ENCODE peak calls at places on chromosomes 13 and 19, in four cellular contexts. M is HepG2, O is K562, U is HCT116. H is an unnamed sample.

GRCh38 chr13:75195479-75196111 is 286.4 kb downstream of the TBC1D4 start:
- DNase-seq in M (no peak), O (no peak), U (no peak), H (no peak)

GRCh38 chr13:94636942-94637578 is 35.4 kb downstream of the GPR180 start:
- DNase-seq in M (no peak), O (no peak), U (no peak), H (no peak)

GRCh38 chr13:43744630-43745029 is 42.1 kb downstream of the ENOX1 start:
- DNase-seq in M (no peak), O (no peak), U (no peak), H (no peak)

GRCh38 chr19:52722062-52723005 is 12.5 kb downstream of the ZNF611 start:
- DNase-seq in M (no peak), O (no peak), U (no peak), H (no peak)

GRCh38 chr13:38350114-38350617 is 515 bp downstream of the UFM1 start:
- DNase-seq in M (peak), O (peak), U (peak), H (no peak)

GRCh38 chr13:40329682-40330485 is 336.6 kb downstream of the FOXO1 start:
- DNase-seq in M (no peak), O (no peak), U (no peak), H (no peak)

GRCh38 chr13:97434417-97435296 is 688 bp downstream of the RAP2A start:
- DNase-seq in M (no peak), O (no peak), U (no peak), H (no peak)

GRCh38 chr13:92547256-92547655 is 679.4 kb upstream of the GPC6 start:
- DNase-seq in M (no peak), O (no peak), U (no peak), H (no peak)

GRCh38 chr13:104773775-104774174 is 1707.6 kb upstream of the SLC10A2 start:
- DNase-seq in M (peak), O (no peak), U (peak), H (no peak)

GRCh38 chr19:17579523-17580244 is 24.2 kb downstream of the COLGALT1 start:
- DNase-seq in M (no peak), O (peak), U (peak), H (peak)

GRCh38 chr19:982567-983170 is 1.5 kb upstream of the WDR18 start:
- DNase-seq in M (peak), O (peak), U (no peak), H (no peak)

GRCh38 chr19:371501-372160 is 27.0 kb upstream of the MIER2 start:
- DNase-seq in M (no peak), O (no peak), U (no peak), H (no peak)

GRCh38 chr13:77515785-77516184 is 19.7 kb upstream of the SCEL start:
- DNase-seq in M (no peak), O (no peak), U (no peak), H (no peak)

GRCh38 chr13:77516342-77516789 is 19.1 kb upstream of the SCEL start:
- DNase-seq in M (no peak), O (no peak), U (no peak), H (peak)

GRCh38 chr13:77521194-77521593 is 14.3 kb upstream of the SCEL start:
- DNase-seq in M (no peak), O (no peak), U (no peak), H (no peak)

GRCh38 chr13:77519808-77520207 is 15.7 kb upstream of the SCEL start:
- DNase-seq in M (no peak), O (no peak), U (no peak), H (no peak)

GRCh38 chr13:77518266-77518665 is 17.2 kb upstream of the SCEL start:
- DNase-seq in M (no peak), O (no peak), U (no peak), H (no peak)
- TF ChIP-seq CTCF in M (no peak), O (no peak), U (no peak), H (no peak)

GRCh38 chr19:15108845-15109767 is 1.9 kb downstream of the SYDE1 start:
- DNase-seq in M (no peak), O (no peak), U (no peak), H (no peak)
- H3K4me3 ChIP-seq in M (no peak), O (no peak), U (no peak), H (no peak)

GRCh38 chr19:11033251-11033650 is 56.0 kb upstream of the LDLR start:
- DNase-seq in M (no peak), O (no peak), U (no peak), H (no peak)

GRCh38 chr19:11034449-11035213 is 54.6 kb upstream of the LDLR start:
- DNase-seq in M (no peak), O (no peak), U (no peak), H (no peak)

GRCh38 chr19:11031421-11032070 is 57.7 kb upstream of the LDLR start:
- DNase-seq in M (no peak), O (no peak), U (no peak), H (no peak)

GRCh38 chr19:11035441-11036377 is 53.6 kb upstream of the LDLR start:
- DNase-seq in M (peak), O (peak), U (peak), H (peak)

DNA sequence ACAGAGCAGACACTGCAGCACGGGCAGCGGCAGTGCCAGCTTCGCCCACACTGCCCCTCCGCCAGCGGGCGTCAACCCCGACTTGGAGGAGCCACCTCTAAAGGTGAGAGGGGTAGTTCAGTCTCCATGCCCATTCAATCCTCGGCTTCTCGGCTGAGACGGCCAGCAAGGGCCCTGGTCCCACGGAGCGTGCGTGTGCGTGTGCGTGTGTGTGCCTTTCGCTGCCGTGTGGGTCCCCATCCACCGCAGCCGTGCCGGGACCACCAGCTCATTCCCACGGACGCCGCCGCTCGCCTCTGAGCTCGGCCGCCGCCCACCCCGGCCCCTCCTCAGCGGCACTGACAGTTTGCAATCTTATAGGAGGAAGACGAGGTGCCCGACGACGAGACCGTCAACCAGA is 55.5 kb upstream of the LDLR start:
- DNase-seq in M (no peak), O (no peak), U (no peak), H (no peak)
- TF ChIP-seq TCF7L2 in M (no peak), O (no peak), U (no peak), H (no peak)

DNA sequence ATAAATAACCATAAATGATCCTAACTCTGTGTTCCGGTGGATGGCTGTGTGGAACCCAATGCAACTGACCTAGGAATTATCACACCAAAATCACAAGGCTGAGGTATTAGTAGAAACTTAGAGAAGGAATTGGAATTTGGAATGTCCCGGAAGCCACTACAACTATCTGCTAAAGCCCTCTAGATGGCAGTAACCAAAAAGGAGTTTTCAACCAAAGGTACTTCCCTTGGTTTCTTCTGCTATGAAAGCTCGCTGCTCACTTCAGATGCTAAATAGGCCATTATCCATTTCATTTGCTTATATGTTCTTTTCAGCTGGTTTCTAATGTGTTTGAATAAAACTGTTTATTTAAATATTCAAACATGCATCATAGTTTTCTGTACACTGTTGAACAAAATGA is 1589.1 kb upstream of the SPRY2 start:
- DNase-seq in M (peak), O (no peak), U (no peak), H (no peak)
- TF ChIP-seq CTCF in M (peak), O (no peak), U (peak), H (peak)

DNA sequence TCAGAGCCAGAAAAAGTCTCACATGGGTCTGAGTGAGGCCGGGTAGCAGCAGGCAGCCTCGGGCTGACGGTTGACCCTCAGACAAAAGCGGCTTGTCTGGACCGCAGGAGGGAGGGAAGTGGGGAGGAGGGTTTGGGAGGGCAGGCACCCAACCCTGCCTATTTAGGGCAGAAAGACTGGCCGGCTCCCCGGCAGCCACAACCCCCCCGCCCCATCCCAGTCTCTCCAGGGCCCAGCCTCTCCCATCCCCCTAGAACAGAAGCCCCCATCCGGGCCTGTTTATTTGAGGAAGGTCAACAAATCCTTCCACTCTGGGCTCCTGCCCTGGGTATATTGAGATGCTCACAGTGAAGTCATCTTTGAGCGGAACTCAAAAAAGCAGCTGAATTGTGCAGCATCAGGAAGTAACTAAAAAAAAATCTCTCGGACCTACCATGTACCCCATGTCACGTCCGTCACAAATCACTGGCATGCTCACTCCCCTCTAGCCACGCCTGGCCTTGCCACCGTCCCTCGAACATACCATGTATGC is 6.3 kb downstream of the DACT3 start:
- DNase-seq in M (peak), O (peak), U (no peak), H (no peak)
- H3K4me3 ChIP-seq in M (no peak), O (no peak), U (no peak), H (no peak)

GRCh38 chr13:30091691-30092090 is 215.7 kb downstream of the KATNAL1 start:
- DNase-seq in M (no peak), O (no peak), U (no peak), H (no peak)

GRCh38 chr13:30094015-30094533 is 213.3 kb downstream of the KATNAL1 start:
- DNase-seq in M (no peak), O (no peak), U (no peak), H (no peak)

GRCh38 chr13:30082391-30082790 is 225.0 kb downstream of the KATNAL1 start:
- DNase-seq in M (no peak), O (no peak), U (no peak), H (no peak)

GRCh38 chr13:30091035-30091434 is 216.3 kb downstream of the KATNAL1 start:
- DNase-seq in M (no peak), O (no peak), U (no peak), H (no peak)

DNA sequence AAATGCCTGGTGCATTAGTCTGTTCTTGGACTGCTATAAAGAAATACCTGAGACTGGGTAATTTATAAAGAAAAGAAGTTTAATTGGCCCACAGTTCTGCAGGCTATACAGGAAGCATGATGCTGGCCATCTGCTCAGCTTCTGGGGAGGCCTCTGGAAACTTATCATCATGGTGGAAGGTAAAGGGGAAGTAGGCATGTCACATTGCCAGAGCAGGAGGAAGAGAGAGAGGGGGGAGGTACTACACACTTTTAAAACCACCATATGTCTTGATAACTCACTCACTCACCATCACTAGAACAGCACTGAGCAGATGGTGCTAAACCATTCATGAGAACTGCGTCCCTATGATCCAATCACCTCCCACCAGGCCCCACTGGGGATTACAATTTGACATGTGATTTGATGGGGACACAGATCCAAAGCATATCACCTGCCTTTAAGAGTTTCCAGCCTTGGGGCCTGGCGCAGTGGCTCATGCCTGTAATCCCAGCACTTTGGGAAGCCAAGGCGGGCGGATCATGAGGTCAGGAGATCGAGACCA is 219.0 kb downstream of the KATNAL1 start:
- DNase-seq in M (no peak), O (no peak), U (no peak), H (no peak)
- TF ChIP-seq TCF7L2 in M (no peak), O (no peak), U (no peak), H (no peak)

DNA sequence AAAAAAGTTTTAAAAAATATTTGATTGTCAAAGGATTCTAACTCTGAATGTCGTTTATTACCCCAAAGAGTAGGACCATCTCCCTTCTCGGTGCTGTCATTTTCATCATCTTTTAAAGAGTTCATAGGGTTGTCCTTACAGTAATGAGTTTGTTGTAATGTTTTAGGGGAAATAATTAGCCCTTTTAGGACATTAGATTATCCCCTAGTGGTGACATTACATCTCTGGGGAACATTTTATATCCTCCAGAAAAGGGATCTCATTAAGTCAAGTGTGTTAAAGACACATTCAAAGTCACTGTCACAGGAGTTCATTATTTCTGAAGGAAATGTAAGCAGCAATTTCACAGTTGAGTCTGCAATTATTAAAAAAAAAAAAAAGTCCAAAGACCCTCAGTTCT is 99.3 kb upstream of the GJB6 start:
- DNase-seq in M (no peak), O (no peak), U (no peak), H (no peak)
- TF ChIP-seq CTCF in M (no peak), O (no peak), U (no peak), H (no peak)

H was measured in Panc1.